ENCODE peak calls at places on chromosomes 5 and 9, in six cellular contexts. V, X, O, D, U and L are unnamed samples.

GRCh38 chr5:178222292-178222691 is 10.3 kb downstream of the PHYKPL start:
- DNase-seq in D (no peak), X (no peak), V (no peak), U (no peak), O (no peak), L (no peak)

GRCh38 chr5:56161446-56161838 is 71.7 kb downstream of the ANKRD55 start:
- DNase-seq in V (peak), O (no peak), D (no peak), X (no peak), U (no peak), L (no peak)

GRCh38 chr5:9140711-9141110 is 405.2 kb downstream of the SEMA5A start:
- DNase-seq in U (no peak), D (no peak), O (no peak), V (no peak), X (no peak), L (no peak)

GRCh38 chr5:112762113-112762810 is 24.6 kb downstream of the APC start:
- DNase-seq in D (no peak), X (no peak), U (peak), O (no peak), V (no peak), L (no peak)

GRCh38 chr9:113548221-113549041 is 84.9 kb downstream of the RGS3 start:
- DNase-seq in U (no peak), X (peak), D (no peak), V (peak), O (no peak), L (peak)

GRCh38 chr9:121566401-121567141 is 66.9 kb upstream of the GGTA1 start:
- DNase-seq in U (peak), V (peak), O (no peak), X (no peak), D (peak), L (no peak)

GRCh38 chr9:118459832-118460425 is 755.7 kb downstream of the TLR4 start:
- DNase-seq in X (no peak), D (no peak), O (no peak), V (no peak), U (no peak), L (no peak)

GRCh38 chr9:129889936-129890717 is 54.9 kb downstream of the USP20 start:
- DNase-seq in O (no peak), X (no peak), U (no peak), V (no peak), D (no peak), L (no peak)

GRCh38 chr9:122281368-122281767 is 16.7 kb downstream of the MRRF start:
- DNase-seq in D (no peak), U (no peak), X (no peak), V (no peak), O (no peak), L (no peak)

GRCh38 chr5:35890021-35890740 is 33.5 kb downstream of the IL7R start:
- DNase-seq in O (no peak), V (no peak), D (no peak), U (no peak), X (no peak), L (no peak)

GRCh38 chr5:57383093-57383861 is 99.3 kb downstream of the ACTBL2 start:
- DNase-seq in U (peak), X (no peak), V (peak), O (no peak), D (no peak), L (no peak)

GRCh38 chr5:181203093-181203711 is 1.8 kb downstream of the TRIM7 start:
- DNase-seq in D (no peak), U (no peak), O (no peak), V (no peak), X (no peak), L (no peak)

GRCh38 chr5:35177783-35178182 is 52.5 kb downstream of the PRLR start:
- DNase-seq in V (no peak), X (no peak), D (no peak), O (no peak), U (no peak), L (no peak)

GRCh38 chr9:114616684-114617520 is 5.8 kb downstream of the TMEM268 start:
- DNase-seq in D (no peak), V (no peak), X (peak), U (no peak), O (no peak), L (peak)

GRCh38 chr9:137642892-137643291 is 24.1 kb downstream of the EHMT1 start:
- DNase-seq in V (no peak), D (no peak), U (no peak), O (no peak), X (no peak), L (no peak)

GRCh38 chr5:118486647-118487046 is 501.7 kb downstream of the DTWD2 start:
- DNase-seq in U (no peak), X (no peak), V (no peak), D (no peak), O (no peak), L (no peak)

GRCh38 chr9:92393686-92394085 is 10.7 kb downstream of the OGN start:
- DNase-seq in X (no peak), D (no peak), O (no peak), U (no peak), V (no peak), L (no peak)

GRCh38 chr5:19988447-19988846 is 447 bp upstream of the CDH18 start:
- DNase-seq in X (no peak), U (no peak), O (no peak), V (no peak), D (no peak), L (no peak)

GRCh38 chr5:103270581-103270980 is 12.0 kb downstream of the MACIR start:
- DNase-seq in U (no peak), D (no peak), X (no peak), O (no peak), V (no peak), L (no peak)

GRCh38 chr5:162096448-162096847 is 28.9 kb downstream of the GABRG2 start:
- DNase-seq in O (no peak), X (no peak), U (no peak), D (no peak), V (no peak), L (peak)

GRCh38 chr9:100714372-100715099 is 136.7 kb downstream of the CAVIN4 start:
- DNase-seq in U (peak), X (no peak), D (peak), O (peak), V (peak), L (peak)

GRCh38 chr9:5832093-5832542 is 799 bp downstream of the ERMP1 start:
- DNase-seq in D (no peak), O (no peak), V (no peak), U (no peak), X (no peak), L (peak)

GRCh38 chr5:110945874-110946436 is 125.6 kb upstream of the TSLP start:
- DNase-seq in D (no peak), V (no peak), O (no peak), X (no peak), U (no peak), L (no peak)

GRCh38 chr9:122777935-122778671 is 10.6 kb upstream of the OR5C1 start:
- DNase-seq in D (no peak), V (no peak), O (no peak), U (peak), X (no peak), L (no peak)

GRCh38 chr5:165258188-165258855 is 1752.9 kb downstream of the MAT2B start:
- DNase-seq in U (no peak), O (no peak), D (no peak), X (no peak), V (no peak), L (no peak)

GRCh38 chr9:21674894-21675293 is 127.5 kb upstream of the MTAP start:
- DNase-seq in O (no peak), U (peak), X (no peak), V (no peak), D (no peak), L (no peak)